ENCODE peak calls at places on chromosome 20, in seven cellular contexts. W, M, Z, K, A, N and L are unnamed samples.
A peak's percentile ranks its signal among the peaks of the same experiment; 100 is the strongest.

GRCh38 chr20:32564921-32565734 is 20.0 kb downstream of the NOL4L start:
- DNase-seq in K (no peak), W (no peak), N (no peak), A (no peak), M (no peak), Z (no peak), L (no peak)

GRCh38 chr20:21251278-21251677 is 51.9 kb upstream of the XRN2 start:
- DNase-seq in N (no peak), M (no peak), Z (no peak), W (no peak), K (no peak), A (peak; percentile 37), L (no peak)

GRCh38 chr20:13220857-13221297 is at the start of gene ISM1:
- DNase-seq in Z (no peak), W (no peak), K (peak; percentile 84), M (peak; percentile 47), N (no peak), A (peak; percentile 20), L (no peak)

GRCh38 chr20:36614781-36615557 is 9.4 kb downstream of the RAB5IF start:
- DNase-seq in W (no peak), K (no peak), A (no peak), Z (no peak), N (no peak), M (no peak), L (no peak)

GRCh38 chr20:32028647-32029372 is 18.6 kb downstream of the CCM2L start:
- DNase-seq in N (no peak), W (no peak), A (no peak), M (peak; percentile 7), K (no peak), Z (no peak), L (no peak)

GRCh38 chr20:4047614-4048013 is 32.3 kb upstream of the RNF24 start:
- DNase-seq in K (no peak), N (no peak), W (no peak), M (no peak), A (no peak), Z (no peak), L (no peak)

GRCh38 chr20:10357061-10357708 is 76.8 kb downstream of the MKKS start:
- DNase-seq in K (no peak), Z (no peak), A (no peak), M (no peak), N (no peak), W (no peak), L (no peak)

GRCh38 chr20:18734525-18735189 is 78.9 kb upstream of the SCP2D1 start:
- DNase-seq in M (no peak), N (no peak), W (no peak), Z (no peak), A (no peak), K (no peak), L (no peak)

GRCh38 chr20:62368629-62369507 is 1.8 kb upstream of the LAMA5 start:
- DNase-seq in K (no peak), W (peak; percentile 51), Z (no peak), A (peak; percentile 84), M (peak; percentile 46), N (no peak), L (no peak)